ENCODE peak calls at places on chromosome 9, in nine cellular contexts. I is effector memory CD8-positive, alpha-beta T cell; P is RWPE2; W is LoVo; K is activated CD4-positive, alpha-beta T cell treated with anti-CD3 and anti-CD28 coated beads for 48 hours; H is cardiac fibroblast; L is mesendoderm; C is NCI-H1417 treated with DMSO at 0.1 percent for 48 hours; Y is endothelial cell of umbilical vein. S is an unnamed sample.

GRCh38 chr9:136944519-136945332 is at the start of the genes C8G and FBXW5:
- DNase-seq in I (peak), P (peak), W (peak), K (peak), H (peak), L (peak), C (peak), Y (peak), S (peak)

GRCh38 chr9:75869236-75869635 is 21.2 kb upstream of the PCSK5 start:
- DNase-seq in I (no peak), P (no peak), W (no peak), K (no peak), H (peak), L (no peak), C (no peak), Y (no peak), S (no peak)

GRCh38 chr9:86955003-86955402 is 7.7 kb upstream of the GAS1 start:
- DNase-seq in I (no peak), P (no peak), W (no peak), K (no peak), H (no peak), L (no peak), C (no peak), Y (no peak), S (no peak)

GRCh38 chr9:132749316-132749715 is 79.1 kb downstream of the GTF3C4 start:
- DNase-seq in I (no peak), P (peak), W (no peak), K (no peak), H (no peak), L (no peak), C (no peak), Y (no peak), S (no peak)

GRCh38 chr9:7780261-7780988 is 19.2 kb downstream of the DMAC1 start:
- DNase-seq in I (no peak), P (no peak), W (no peak), K (no peak), H (peak), L (peak), C (no peak), Y (no peak), S (no peak)

GRCh38 chr9:138038244-138038671 is 160.7 kb downstream of the CACNA1B start:
- DNase-seq in I (no peak), P (no peak), W (no peak), K (no peak), H (no peak), L (no peak), C (no peak), Y (no peak), S (no peak)

GRCh38 chr9:110440161-110440560 is 102.5 kb upstream of the TXNDC8 start:
- DNase-seq in I (no peak), P (no peak), W (no peak), K (no peak), H (peak), L (no peak), C (no peak), Y (no peak), S (no peak)

GRCh38 chr9:88954073-88954472 is 37.2 kb upstream of the S1PR3 start:
- DNase-seq in I (no peak), P (no peak), W (no peak), K (no peak), H (peak), L (no peak), C (no peak), Y (no peak), S (no peak)

GRCh38 chr9:16449331-16449730 is 421.1 kb downstream of the BNC2 start:
- DNase-seq in I (no peak), P (no peak), W (no peak), K (no peak), H (no peak), L (no peak), C (peak), Y (no peak), S (no peak)

GRCh38 chr9:35593581-35593980 is 11.5 kb upstream of the TESK1 start:
- DNase-seq in I (no peak), P (no peak), W (no peak), K (no peak), H (no peak), L (no peak), C (no peak), Y (no peak), S (no peak)

GRCh38 chr9:87787735-87788134 is 61.8 kb downstream of the CTSL start:
- DNase-seq in I (no peak), P (no peak), W (no peak), K (no peak), H (peak), L (no peak), C (no peak), Y (no peak), S (no peak)

GRCh38 chr9:104915049-104915448 is 12.9 kb downstream of the ABCA1 start:
- DNase-seq in I (no peak), P (no peak), W (no peak), K (no peak), H (no peak), L (no peak), C (no peak), Y (no peak), S (no peak)

GRCh38 chr9:114287001-114287762 is 35.7 kb upstream of the ORM1 start:
- DNase-seq in I (no peak), P (peak), W (no peak), K (no peak), H (no peak), L (no peak), C (no peak), Y (no peak), S (no peak)

GRCh38 chr9:135476981-135477380 is 2.6 kb upstream of the PPP1R26 start:
- DNase-seq in I (no peak), P (no peak), W (no peak), K (no peak), H (no peak), L (no peak), C (no peak), Y (no peak), S (no peak)

GRCh38 chr9:110073356-110073666 is 134.6 kb downstream of the C9orf152 start:
- DNase-seq in I (no peak), P (no peak), W (no peak), K (no peak), H (no peak), L (no peak), C (no peak), Y (no peak), S (no peak)

GRCh38 chr9:128022886-128023285 is 42.1 kb upstream of the EEIG1 start:
- DNase-seq in I (no peak), P (no peak), W (no peak), K (no peak), H (no peak), L (no peak), C (no peak), Y (peak), S (no peak)

GRCh38 chr9:22165144-22165543 is 156.0 kb upstream of the CDKN2B start:
- DNase-seq in I (no peak), P (no peak), W (no peak), K (no peak), H (peak), L (no peak), C (no peak), Y (no peak), S (no peak)

GRCh38 chr9:16434522-16434921 is 435.9 kb downstream of the BNC2 start:
- DNase-seq in I (no peak), P (no peak), W (no peak), K (no peak), H (peak), L (peak), C (no peak), Y (no peak), S (no peak)

S was measured in H7.